ENCODE peak calls at places on chromosomes 11 and 22, in five cellular contexts. X is IMR-90, E is colonic mucosa, P is heart right ventricle, W is right lobe of liver. M is an unnamed sample.

GRCh38 chr11:13445588-13445987 is 17.4 kb downstream of the BTBD10 start:
- DNase-seq in E (no peak), X (no peak), P (no peak), W (no peak), M (no peak)

GRCh38 chr22:39254789-39255298 is 10.1 kb upstream of the PDGFB start:
- DNase-seq in X (peak; percentile 79), W (no peak), E (no peak), P (peak; percentile 76), M (no peak)

GRCh38 chr11:36581536-36581935 is 12.8 kb upstream of the IFTAP start:
- DNase-seq in W (no peak), E (no peak), P (no peak), X (no peak), M (no peak)

GRCh38 chr22:41469218-41469851 is 418 bp downstream of the ACO2 start:
- DNase-seq in P (peak; percentile 51), W (no peak), X (no peak), E (peak; percentile 82), M (no peak)

GRCh38 chr22:35604671-35605457 is 12.3 kb downstream of the MB start:
- DNase-seq in E (no peak), X (no peak), P (no peak), W (no peak), M (no peak)

GRCh38 chr11:66904055-66904454 is 47.2 kb downstream of the LRFN4 start:
- DNase-seq in P (no peak), X (peak; percentile 23), E (peak; percentile 80), W (no peak), M (no peak)

GRCh38 chr22:44181033-44181911 is 547 bp downstream of the PARVG start:
- DNase-seq in W (no peak), P (no peak), X (no peak), E (peak; percentile 32), M (no peak)

GRCh38 chr22:32413715-32414114 is 1.7 kb upstream of the RTCB start:
- DNase-seq in X (peak; percentile 42), P (no peak), E (no peak), W (no peak), M (no peak)

GRCh38 chr11:128424867-128425285 is 162.5 kb downstream of the ETS1 start:
- DNase-seq in X (peak; percentile 66), P (peak; percentile 82), E (peak; percentile 91), W (no peak), M (no peak)

GRCh38 chr11:31968774-31969433 is 122.0 kb upstream of the RCN1 start:
- DNase-seq in E (no peak), X (peak; percentile 61), W (no peak), P (peak; percentile 29), M (no peak)

GRCh38 chr11:9982127-9982795 is 311.8 kb downstream of the SBF2 start:
- DNase-seq in W (no peak), X (no peak), P (no peak), E (no peak), M (no peak)

GRCh38 chr11:1034456-1035295 is 1.8 kb downstream of the MUC6 start:
- DNase-seq in X (no peak), W (no peak), E (no peak), P (no peak), M (no peak)

GRCh38 chr11:94142308-94143277 is 14.0 kb downstream of the PANX1 start:
- DNase-seq in E (no peak), P (no peak), W (no peak), X (no peak), M (no peak)

GRCh38 chr11:10638285-10638684 is 55.3 kb downstream of the IRAG1 start:
- DNase-seq in E (no peak), W (no peak), P (peak; percentile 38), X (no peak), M (no peak)

GRCh38 chr11:62125881-62126280 is 2.1 kb downstream of the INCENP start:
- DNase-seq in W (no peak), E (no peak), P (no peak), X (no peak), M (no peak)

GRCh38 chr11:112364962-112365481 is 104.4 kb upstream of the PLET1 start:
- DNase-seq in P (no peak), W (no peak), E (no peak), X (peak; percentile 99), M (no peak)

GRCh38 chr22:20792221-20792965 is 18.5 kb downstream of the SERPIND1 start:
- DNase-seq in P (no peak), W (no peak), X (no peak), E (no peak), M (no peak)

GRCh38 chr11:128471138-128471661 is 116.2 kb downstream of the ETS1 start:
- DNase-seq in E (no peak), X (no peak), W (no peak), P (no peak), M (no peak)

GRCh38 chr11:16000065-16000464 is 356.3 kb downstream of the SOX6 start:
- DNase-seq in X (peak; percentile 86), W (no peak), E (no peak), P (no peak), M (no peak)

DNA sequence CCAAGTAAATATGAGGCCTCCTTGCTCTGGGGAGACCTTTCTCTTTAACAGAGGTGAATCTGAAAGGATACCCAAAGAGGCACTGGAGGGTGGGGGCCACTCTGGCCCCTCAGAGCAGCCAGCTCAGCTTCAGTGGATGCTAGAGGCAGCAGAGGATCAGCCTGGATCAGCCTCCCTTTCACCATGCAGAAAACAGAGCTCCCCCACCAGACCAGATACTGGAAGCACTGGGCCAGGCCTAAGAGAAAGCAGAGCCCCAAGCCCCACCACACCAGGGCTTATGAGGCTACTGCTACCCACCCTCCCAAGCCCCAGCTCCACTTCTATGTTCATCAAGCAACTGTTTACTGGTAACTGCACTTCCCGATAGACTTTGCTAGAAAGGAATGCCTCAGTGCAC is 4.0 kb upstream of the SLC43A3 start:
- DNase-seq in E (no peak), W (no peak), P (no peak), X (no peak), M (no peak)
- TF ChIP-seq CTCF in E (no peak), W (no peak), P (no peak), X (no peak), M (peak; percentile 12)

GRCh38 chr11:119723243-119723951 is 5.6 kb downstream of the NECTIN1 start:
- DNase-seq in P (no peak), E (no peak), W (no peak), X (no peak), M (no peak)
- H3K4me3 ChIP-seq in P (no peak overlapping the region), E (no peak overlapping the region), W (no peak overlapping the region), X (no peak overlapping the region), M (no peak overlapping the region)

DNA sequence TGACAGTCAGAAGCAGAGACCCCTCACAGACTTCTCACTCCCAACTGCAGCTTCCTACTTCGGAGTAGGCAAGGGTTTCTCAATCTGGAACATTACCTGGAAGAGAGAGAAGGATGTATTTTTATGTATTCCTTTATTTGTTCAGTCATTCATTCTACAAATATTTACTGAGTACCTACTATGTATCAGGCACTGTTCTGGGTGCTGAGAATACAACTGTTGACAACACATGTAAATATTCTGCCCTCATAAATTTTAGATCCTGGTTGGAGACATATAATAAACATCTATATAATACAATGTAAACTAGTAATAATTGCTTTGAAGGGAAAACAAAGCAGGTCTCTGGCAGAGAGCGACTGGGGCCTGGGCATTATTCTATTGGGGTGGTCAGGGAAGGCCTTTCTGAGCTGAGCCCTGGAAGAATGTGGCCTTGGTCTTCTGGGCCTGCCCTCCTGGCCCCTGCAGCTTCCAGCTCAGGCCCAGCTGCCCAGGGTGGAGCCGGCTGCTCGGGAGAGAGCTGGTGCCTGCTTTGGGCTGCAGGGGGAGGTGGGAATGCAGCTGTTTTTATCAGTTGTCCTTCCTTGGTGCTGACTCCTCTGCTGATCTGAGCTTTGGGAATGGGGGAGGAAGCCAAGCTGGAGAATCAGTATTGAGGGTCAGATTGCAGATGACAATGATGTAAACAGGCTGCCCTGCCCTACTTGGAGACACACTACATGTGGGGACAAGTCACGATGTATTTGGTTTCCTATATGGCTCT is 46.8 kb downstream of the PKNOX2 start:
- DNase-seq in X (peak; percentile 10), P (no peak), E (no peak), W (no peak), M (no peak)
- TF ChIP-seq CTCF in X (no peak), P (no peak), E (no peak), W (no peak), M (no peak)

GRCh38 chr22:49972163-49973017 is 11.8 kb downstream of the PIM3 start:
- DNase-seq in W (peak; percentile 64), E (peak; percentile 29), X (no peak), P (peak; percentile 9), M (no peak)

GRCh38 chr22:49971232-49972162 is 10.9 kb downstream of the PIM3 start:
- DNase-seq in X (no peak), E (peak; percentile 87), W (peak; percentile 97), P (peak; percentile 70), M (no peak)

GRCh38 chr22:49968831-49969661 is 8.5 kb downstream of the PIM3 start:
- DNase-seq in E (no peak), X (no peak), P (peak; percentile 5), W (peak; percentile 50), M (no peak)

GRCh38 chr22:49969751-49970527 is 9.4 kb downstream of the PIM3 start:
- DNase-seq in W (peak; percentile 49), X (no peak), P (peak; percentile 5), E (peak; percentile 31), M (no peak)

GRCh38 chr22:49970528-49971231 is 10.1 kb downstream of the PIM3 start:
- DNase-seq in E (peak; percentile 95), X (peak; percentile 97), P (peak; percentile 94), W (peak; percentile 98), M (peak; percentile 70)
- H3K4me3 ChIP-seq in E (peak overlapping the region; percentile 46), X (peak overlapping the region; percentile 28), P (peak overlapping the region; percentile 39), W (peak overlapping the region; percentile 73), M (peak overlapping the region; percentile 59)

GRCh38 chr22:37634505-37635002 is 4.9 kb upstream of the SH3BP1 start:
- DNase-seq in X (no peak), E (no peak), P (no peak), W (no peak), M (no peak)
- TF ChIP-seq CTCF in X (peak; percentile 24), E (no peak), P (no peak), W (no peak), M (peak; percentile 38)

GRCh38 chr11:78063440-78064181 is at the start of gene THRSP:
- DNase-seq in P (no peak), W (peak; percentile 93), X (no peak), E (no peak), M (no peak)
- H3K4me3 ChIP-seq in P (no peak within 1 kb of the TSS), W (peak within 1 kb of the TSS; percentile 56), X (no peak within 1 kb of the TSS), E (no peak within 1 kb of the TSS), M (no peak within 1 kb of the TSS)

DNA sequence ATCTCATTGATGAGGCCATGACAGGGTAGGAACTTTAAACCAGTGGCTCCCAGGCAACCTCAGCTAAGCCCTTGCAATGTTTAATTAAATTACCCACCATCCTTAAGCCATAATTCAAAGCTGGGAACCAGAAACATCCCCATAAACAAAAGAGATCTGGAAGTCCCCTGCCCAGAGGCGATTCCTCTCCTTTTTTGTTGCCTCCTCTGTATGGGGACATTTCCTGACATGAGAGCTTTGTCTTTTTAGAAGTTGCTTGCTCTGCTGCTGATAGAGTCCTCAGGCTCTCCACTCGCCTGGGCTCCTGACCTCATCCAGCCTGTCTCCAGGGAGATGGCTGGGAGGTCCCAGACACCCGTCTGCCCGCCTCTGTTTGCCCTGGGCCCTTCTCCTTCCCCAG is 3.2 kb downstream of the DTX4 start:
- DNase-seq in W (no peak), E (no peak), X (no peak), P (no peak), M (no peak)
- TF ChIP-seq CTCF in W (no peak), E (no peak), X (no peak), P (no peak), M (no peak)